ENCODE peak calls at places on chromosomes 3 and 15, in seven cellular contexts. N is IMR-90, E is ovary, G is stomach, R is sigmoid colon, Z is HCT116, T is body of pancreas. Y is an unnamed sample.

GRCh38 chr3:16605966-16606365 is 743 bp upstream of the DAZL start:
- DNase-seq in N (no peak), E (no peak), G (no peak), R (no peak), Z (no peak), T (no peak), Y (no peak)

GRCh38 chr15:63381301-63382192 is at the start of gene CA12:
- DNase-seq in N (peak), E (no peak), G (peak), R (peak), Z (no peak), T (peak), Y (no peak)

GRCh38 chr3:148329481-148330220 is 368.1 kb upstream of the AGTR1 start:
- DNase-seq in N (peak), E (no peak), G (no peak), R (no peak), Z (no peak), T (no peak), Y (no peak)

GRCh38 chr3:69425249-69425648 is 39.4 kb upstream of the FRMD4B start:
- DNase-seq in N (peak), E (peak), G (no peak), R (no peak), Z (peak), T (peak), Y (no peak)

GRCh38 chr3:188948658-188949400 is 222.9 kb upstream of the TPRG1 start:
- DNase-seq in N (peak), E (peak), G (peak), R (peak), Z (peak), T (peak), Y (no peak)

GRCh38 chr15:85380217-85380859 is at the start of gene AKAP13:
- DNase-seq in N (peak), E (peak), G (peak), R (peak), Z (peak), T (peak), Y (peak)

GRCh38 chr15:101161656-101162055 is 90.2 kb downstream of the CHSY1 start:
- DNase-seq in N (no peak), E (no peak), G (no peak), R (peak), Z (no peak), T (no peak), Y (no peak)

GRCh38 chr3:124558898-124559649 is 171.2 kb upstream of the UMPS start:
- DNase-seq in N (peak), E (peak), G (peak), R (peak), Z (peak), T (peak), Y (peak)

GRCh38 chr3:124826703-124827102 is 60.5 kb downstream of the ITGB5 start:
- DNase-seq in N (peak), E (no peak), G (no peak), R (peak), Z (no peak), T (no peak), Y (peak)

GRCh38 chr3:32568953-32569352 is 1.7 kb downstream of the DYNC1LI1 start:
- DNase-seq in N (no peak), E (no peak), G (no peak), R (no peak), Z (no peak), T (no peak), Y (no peak)
- H3K4me3 ChIP-seq in N (peak), E (peak), G (no peak), R (peak), Z (no peak), T (no peak), Y (no peak)

GRCh38 chr3:46893146-46893748 is 15.7 kb downstream of the PTH1R start:
- DNase-seq in N (no peak), E (peak), G (no peak), R (no peak), Z (no peak), T (no peak), Y (no peak)

GRCh38 chr3:46891132-46891531 is 13.6 kb downstream of the PTH1R start:
- DNase-seq in N (no peak), E (no peak), G (no peak), R (no peak), Z (no peak), T (no peak), Y (no peak)

GRCh38 chr3:46894256-46894655 is 16.7 kb downstream of the PTH1R start:
- DNase-seq in N (no peak), E (no peak), G (no peak), R (no peak), Z (no peak), T (no peak), Y (no peak)

GRCh38 chr3:46893763-46894162 is 16.2 kb downstream of the PTH1R start:
- DNase-seq in N (no peak), E (no peak), G (no peak), R (no peak), Z (no peak), T (no peak), Y (no peak)

DNA sequence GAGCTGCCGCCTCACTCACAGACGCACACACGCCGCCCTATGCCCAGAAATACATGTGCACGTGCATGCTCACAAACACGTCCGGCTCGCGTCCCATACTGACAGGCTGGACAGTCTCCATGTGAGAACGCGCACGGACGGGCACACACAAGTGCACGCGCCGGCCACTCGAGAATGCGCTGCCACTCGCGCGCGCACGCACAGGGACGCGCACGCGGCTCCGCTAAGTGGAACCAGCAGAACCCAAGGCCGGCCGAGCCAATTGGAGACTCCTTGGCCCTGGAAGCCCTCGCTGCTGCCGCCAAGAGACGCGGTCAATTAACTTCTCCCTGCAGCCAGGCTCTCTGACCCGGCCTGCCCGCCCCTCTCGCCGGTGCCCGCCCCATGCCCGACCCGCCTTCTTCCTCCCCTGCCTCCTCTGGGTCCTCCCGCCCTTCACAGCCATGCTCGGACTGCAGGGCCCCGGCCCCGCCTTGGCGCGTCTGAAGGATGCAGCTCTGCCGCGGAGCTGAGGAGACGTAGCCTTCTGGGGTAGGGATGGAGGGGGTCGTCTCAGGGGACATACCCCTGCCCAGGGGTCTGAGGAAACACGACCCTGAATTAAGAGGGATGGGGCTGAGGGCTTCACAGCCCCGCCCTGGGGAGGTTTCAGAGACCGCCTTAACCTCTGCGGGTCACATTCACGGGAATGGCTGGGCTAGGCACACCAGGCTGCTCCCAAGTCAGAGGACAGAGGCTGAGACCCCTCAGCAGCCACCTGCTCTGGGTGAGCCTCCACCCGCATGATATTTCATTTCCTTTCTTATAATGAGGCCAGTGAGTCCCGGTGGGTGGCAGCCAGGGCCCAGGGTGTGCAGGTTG is 15.0 kb downstream of the PTH1R start:
- DNase-seq in N (peak), E (peak), G (peak), R (peak), Z (peak), T (peak), Y (peak)
- TF ChIP-seq CTCF in N (no peak), E (no peak), G (no peak), R (no peak), Z (no peak), T (peak), Y (no peak)

GRCh38 chr3:49339947-49340800 is at the start of gene USP4:
- DNase-seq in N (peak), E (peak), G (peak), R (peak), Z (peak), T (peak), Y (peak)
- TF ChIP-seq POLR2A in N (peak), E (peak), G (no peak), R (no peak), Z (peak), T (peak), Y (no peak)

DNA sequence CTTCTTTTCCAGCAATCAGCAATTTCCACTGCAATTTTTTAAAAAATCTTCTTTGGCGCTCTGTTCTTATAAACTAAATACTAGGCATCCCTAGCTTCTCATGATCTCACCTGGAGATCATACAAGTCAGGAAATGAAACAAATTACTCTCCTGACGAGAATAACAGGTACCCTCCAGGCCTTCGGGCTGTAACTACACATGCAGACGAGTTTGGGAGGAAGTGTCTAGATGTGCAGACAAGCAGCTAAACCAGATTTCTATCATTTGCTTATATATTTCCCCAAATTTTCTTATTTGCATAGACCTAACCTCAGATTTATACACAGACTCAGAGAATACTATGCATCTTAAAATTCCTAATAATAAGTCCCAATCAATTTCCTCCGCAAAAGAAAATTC is 250.4 kb downstream of the FAM43A start:
- DNase-seq in N (no peak), E (no peak), G (no peak), R (no peak), Z (no peak), T (no peak), Y (no peak)
- H3K4me3 ChIP-seq in N (no peak), E (no peak), G (no peak), R (no peak), Z (no peak), T (no peak), Y (no peak)

GRCh38 chr3:39147374-39147709 is 6.0 kb downstream of the CSRNP1 start:
- DNase-seq in N (no peak), E (no peak), G (no peak), R (no peak), Z (no peak), T (no peak), Y (no peak)

GRCh38 chr3:39147711-39148115 is 5.7 kb downstream of the CSRNP1 start:
- DNase-seq in N (peak), E (no peak), G (no peak), R (no peak), Z (no peak), T (peak), Y (peak)

GRCh38 chr3:39146611-39147373 is 6.6 kb downstream of the CSRNP1 start:
- DNase-seq in N (peak), E (peak), G (peak), R (peak), Z (peak), T (peak), Y (peak)

GRCh38 chr3:39144748-39145380 is 8.5 kb downstream of the CSRNP1 start:
- DNase-seq in N (no peak), E (no peak), G (no peak), R (peak), Z (no peak), T (no peak), Y (no peak)

DNA sequence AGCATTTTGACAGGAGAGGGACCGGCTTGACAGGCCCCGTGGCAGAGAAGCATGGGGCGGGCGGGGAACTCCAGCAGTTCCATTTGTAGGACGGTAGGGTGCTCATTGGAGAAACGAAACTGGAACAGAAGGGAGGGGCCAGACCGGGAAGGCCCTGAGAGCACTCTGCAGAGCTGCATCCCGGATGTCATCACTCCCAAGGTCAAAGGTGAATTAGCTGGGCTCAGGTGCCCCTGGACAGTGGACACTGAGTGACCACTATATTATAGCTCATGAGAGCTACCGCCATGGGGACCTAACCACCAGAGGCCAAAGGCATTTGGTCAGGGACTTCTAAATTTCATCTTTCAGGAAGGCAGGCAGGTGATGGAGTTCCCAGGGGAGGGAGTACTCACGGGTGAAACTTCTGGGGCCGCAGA is 7.3 kb downstream of the CSRNP1 start:
- DNase-seq in N (no peak), E (peak), G (no peak), R (peak), Z (no peak), T (no peak), Y (no peak)
- TF ChIP-seq CTCF in N (no peak), E (no peak), G (no peak), R (peak), Z (no peak), T (no peak), Y (no peak)

Y was measured in lower leg skin.